ENCODE peak calls at places on chromosome 21, in six cellular contexts. J, C, Y, K, O and X are unnamed samples.

GRCh38 chr21:41663805-41664788 is 102.8 kb downstream of the RIPK4 start:
- DNase-seq in J (no peak), C (no peak), Y (no peak), K (no peak), O (peak), X (no peak)

GRCh38 chr21:27425574-27425973 is 458.7 kb upstream of the ADAMTS5 start:
- DNase-seq in J (no peak), C (no peak), Y (no peak), K (no peak), O (no peak), X (no peak)

GRCh38 chr21:45926281-45926680 is 55.3 kb upstream of the COL6A1 start:
- DNase-seq in J (no peak), C (no peak), Y (no peak), K (no peak), O (no peak), X (no peak)

GRCh38 chr21:37045139-37045538 is 27.7 kb downstream of the PIGP start:
- DNase-seq in J (no peak), C (no peak), Y (no peak), K (no peak), O (peak), X (no peak)

GRCh38 chr21:42248783-42249597 is 30.1 kb downstream of the ABCG1 start:
- DNase-seq in J (no peak), C (no peak), Y (no peak), K (no peak), O (peak), X (no peak)

GRCh38 chr21:42315296-42315891 is at the start of gene TFF3:
- DNase-seq in J (no peak), C (no peak), Y (peak), K (peak), O (no peak), X (peak)

GRCh38 chr21:36155603-36156338 is 853 bp upstream of the DOP1B start:
- DNase-seq in J (no peak), C (no peak), Y (no peak), K (peak), O (peak), X (peak)

GRCh38 chr21:29376556-29376955 is 77.8 kb downstream of the BACH1 start:
- DNase-seq in J (no peak), C (peak), Y (no peak), K (peak), O (peak), X (no peak)

GRCh38 chr21:34635307-34635706 is 20.4 kb upstream of the RCAN1 start:
- DNase-seq in J (no peak), C (no peak), Y (no peak), K (no peak), O (no peak), X (no peak)

GRCh38 chr21:37528150-37528937 is 161.8 kb downstream of the DYRK1A start:
- DNase-seq in J (no peak), C (no peak), Y (no peak), K (no peak), O (no peak), X (no peak)

GRCh38 chr21:35275776-35276175 is 226.7 kb upstream of the RUNX1 start:
- DNase-seq in J (no peak), C (no peak), Y (no peak), K (no peak), O (no peak), X (no peak)

GRCh38 chr21:34834852-34835501 is 166.2 kb downstream of the CLIC6 start:
- DNase-seq in J (no peak), C (no peak), Y (peak), K (no peak), O (no peak), X (no peak)

GRCh38 chr21:41766051-41766882 is 585 bp downstream of the RIPK4 start:
- DNase-seq in J (no peak), C (no peak), Y (peak), K (no peak), O (no peak), X (no peak)

GRCh38 chr21:26070121-26070520 is 100.4 kb downstream of the APP start:
- DNase-seq in J (no peak), C (no peak), Y (no peak), K (no peak), O (no peak), X (no peak)